ENCODE peak calls at places on chromosomes 7 and 10, in nine cellular contexts. J is heart right ventricle, I is SK-N-SH, R is adrenal gland, D is astrocyte, H is brain microvascular endothelial cell, M is sigmoid colon, S is fibroblast of lung, U is OCI-LY7. C is an unnamed sample.

GRCh38 chr10:128047991-128048826 is 78.0 kb downstream of the MKI67 start:
- DNase-seq in J (peak; percentile 66), I (no peak), R (no peak), D (peak; percentile 57), H (peak; percentile 55), M (peak; percentile 68), S (peak; percentile 69), U (peak; percentile 74), C (no peak)

GRCh38 chr7:97014145-97014544 is 8.8 kb downstream of the DLX6 start:
- DNase-seq in J (no peak), I (no peak), R (no peak), D (no peak), H (no peak), M (no peak), S (no peak), U (no peak), C (no peak)

GRCh38 chr10:74921744-74922143 is 95.3 kb downstream of the KAT6B start:
- DNase-seq in J (no peak), I (peak; percentile 36), R (no peak), D (peak; percentile 23), H (peak; percentile 73), M (no peak), S (no peak), U (no peak), C (no peak)

GRCh38 chr7:158161194-158161593 is 426.4 kb downstream of the PTPRN2 start:
- DNase-seq in J (no peak), I (no peak), R (no peak), D (no peak), H (no peak), M (no peak), S (no peak), U (no peak), C (no peak)

GRCh38 chr7:117169907-117170306 is 153.0 kb downstream of the WNT2 start:
- DNase-seq in J (no peak), I (no peak), R (peak; percentile 18), D (peak; percentile 49), H (no peak), M (no peak), S (no peak), U (no peak), C (peak; percentile 31)

GRCh38 chr10:15427836-15428414 is 56.8 kb upstream of the FAM171A1 start:
- DNase-seq in J (no peak), I (peak; percentile 58), R (no peak), D (peak; percentile 28), H (peak; percentile 2), M (no peak), S (peak; percentile 78), U (peak; percentile 14), C (no peak)

GRCh38 chr7:117538053-117538452 is 58.2 kb downstream of the CFTR start:
- DNase-seq in J (no peak), I (no peak), R (no peak), D (no peak), H (no peak), M (no peak), S (no peak), U (no peak), C (no peak)

GRCh38 chr10:94016727-94017714 is 23.3 kb downstream of the PLCE1 start:
- DNase-seq in J (peak; percentile 32), I (no peak), R (peak; percentile 38), D (peak; percentile 56), H (peak; percentile 59), M (no peak), S (no peak), U (no peak), C (no peak)

GRCh38 chr7:138449580-138449979 is 10.5 kb upstream of the TRIM24 start:
- DNase-seq in J (no peak), I (peak; percentile 40), R (no peak), D (no peak), H (no peak), M (no peak), S (no peak), U (peak; percentile 40), C (no peak)

GRCh38 chr10:96910488-96911395 is 78.6 kb downstream of the LCOR start:
- DNase-seq in J (peak; percentile 18), I (peak; percentile 56), R (no peak), D (no peak), H (peak; percentile 39), M (no peak), S (peak; percentile 51), U (peak; percentile 62), C (no peak)

GRCh38 chr7:150848111-150848510 is 4.2 kb upstream of the AOC1 start:
- DNase-seq in J (no peak), I (no peak), R (no peak), D (no peak), H (no peak), M (peak; percentile 38), S (no peak), U (no peak), C (no peak)

GRCh38 chr7:50857804-50858203 is 75.1 kb upstream of the GRB10 start:
- DNase-seq in J (peak; percentile 27), I (no peak), R (peak; percentile 47), D (no peak), H (no peak), M (no peak), S (no peak), U (no peak), C (no peak)

GRCh38 chr7:3089493-3089892 is 45.8 kb upstream of the CARD11 start:
- DNase-seq in J (no peak), I (peak; percentile 78), R (no peak), D (no peak), H (peak; percentile 5), M (no peak), S (peak; percentile 9), U (peak; percentile 40), C (no peak)
- TF ChIP-seq CTCF in J (peak; percentile 22), I (peak; percentile 37), R (peak; percentile 20), D (peak; percentile 43), H (peak; percentile 68), M (peak; percentile 30), S (peak; percentile 4), U (peak; percentile 74), C (peak; percentile 35)

DNA sequence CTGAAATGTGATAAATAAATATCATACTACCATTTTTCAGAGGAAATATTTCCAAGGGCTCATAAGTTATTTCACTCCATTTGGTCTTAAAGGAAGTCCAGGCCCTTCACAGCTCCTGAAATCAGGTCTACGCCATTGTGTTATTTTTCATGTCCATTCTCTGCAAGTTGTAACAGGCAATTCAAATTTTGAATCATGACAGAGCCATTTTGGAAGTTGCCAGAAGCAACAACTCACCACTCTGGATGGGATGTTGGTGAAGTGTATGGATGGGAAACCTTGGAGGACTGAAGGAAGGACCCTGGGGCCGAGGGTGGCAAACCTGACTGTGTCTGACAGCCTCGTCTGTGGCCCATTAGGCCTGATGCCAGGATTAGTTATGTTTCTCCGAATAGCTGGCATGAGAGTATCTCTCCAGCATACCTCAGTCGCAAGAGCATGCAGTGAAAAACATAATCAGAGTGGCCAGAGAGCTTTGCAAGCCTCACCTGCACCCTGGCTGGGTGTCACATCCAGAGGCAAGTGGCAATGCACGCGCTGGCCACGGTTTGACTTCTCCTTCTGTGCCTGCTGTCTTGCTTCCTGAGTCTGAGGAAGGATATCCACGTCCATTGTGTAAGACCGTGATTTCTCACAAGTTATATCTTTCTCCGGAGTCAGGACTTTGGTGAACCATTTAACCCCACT is 87.1 kb downstream of the NRP1 start:
- DNase-seq in J (peak; percentile 30), I (no peak), R (peak; percentile 46), D (no peak), H (no peak), M (no peak), S (no peak), U (no peak), C (no peak)
- H3K36me3 ChIP-seq in J (no peaks in the 10 kb centered on the region), I (peaks cover 43% of the 10 kb centered on the region), R (no peaks in the 10 kb centered on the region), D (peaks cover 47% of the 10 kb centered on the region), H (peaks cover 56% of the 10 kb centered on the region), M (peaks cover 20% of the 10 kb centered on the region), S (peaks cover 22% of the 10 kb centered on the region), U (no peaks in the 10 kb centered on the region), C (peaks cover 3% of the 10 kb centered on the region)

GRCh38 chr7:91554893-91555292 is 290.7 kb downstream of the FZD1 start:
- DNase-seq in J (no peak), I (no peak), R (no peak), D (no peak), H (no peak), M (no peak), S (no peak), U (no peak), C (no peak)

GRCh38 chr7:91556239-91556638 is 292.0 kb downstream of the FZD1 start:
- DNase-seq in J (no peak), I (no peak), R (no peak), D (no peak), H (no peak), M (no peak), S (no peak), U (no peak), C (no peak)

GRCh38 chr7:91559947-91560346 is 295.7 kb downstream of the FZD1 start:
- DNase-seq in J (no peak), I (no peak), R (no peak), D (no peak), H (no peak), M (no peak), S (no peak), U (no peak), C (no peak)

GRCh38 chr7:91556956-91557650 is 292.9 kb downstream of the FZD1 start:
- DNase-seq in J (no peak), I (no peak), R (no peak), D (no peak), H (no peak), M (no peak), S (no peak), U (no peak), C (no peak)

GRCh38 chr7:91557789-91558396 is 293.7 kb downstream of the FZD1 start:
- DNase-seq in J (no peak), I (no peak), R (no peak), D (peak; percentile 97), H (peak; percentile 92), M (no peak), S (peak; percentile 16), U (no peak), C (peak; percentile 87)
- TF ChIP-seq CTCF in J (no peak), I (no peak), R (no peak), D (no peak), H (no peak), M (no peak), S (no peak), U (no peak), C (no peak)

GRCh38 chr10:18523025-18523424 is 128.4 kb downstream of the NSUN6 start:
- DNase-seq in J (no peak), I (no peak), R (no peak), D (peak; percentile 11), H (no peak), M (no peak), S (no peak), U (no peak), C (no peak)
- H3K36me3 ChIP-seq in J (no peaks in the 10 kb centered on the region), I (no peaks in the 10 kb centered on the region), R (no peaks in the 10 kb centered on the region), D (no peaks in the 10 kb centered on the region), H (no peaks in the 10 kb centered on the region), M (peaks cover 41% of the 10 kb centered on the region), S (no peaks in the 10 kb centered on the region), U (no peaks in the 10 kb centered on the region), C (no peaks in the 10 kb centered on the region)

C was measured in kidney epithelial cell.